ENCODE peak calls at places on chromosomes 6 and 20, in four cellular contexts. X is HCT116, V is ovary, Y is body of pancreas. O is an unnamed sample. For H3K27me3, the result is how much of the 10 kb centered on the place peaks cover.

GRCh38 chr6:136425793-136426192 is 124.4 kb downstream of the MAP7 start:
- DNase-seq in X (no peak), V (no peak), Y (no peak), O (no peak)

GRCh38 chr20:31523361-31524283 is 9.4 kb downstream of the HM13 start:
- DNase-seq in X (no peak), V (no peak), Y (peak), O (no peak)

GRCh38 chr6:141398954-141399353 is 733.8 kb upstream of the GJE1 start:
- DNase-seq in X (no peak), V (no peak), Y (no peak), O (no peak)

GRCh38 chr6:57257911-57258541 is 35.9 kb upstream of the RAB23 start:
- DNase-seq in X (no peak), V (no peak), Y (no peak), O (peak)

GRCh38 chr6:22001336-22002027 is 295.4 kb downstream of the PRL start:
- DNase-seq in X (no peak), V (no peak), Y (no peak), O (no peak)

GRCh38 chr6:116847234-116847633 is 18.4 kb upstream of the GPRC6A start:
- DNase-seq in X (peak), V (no peak), Y (no peak), O (no peak)

GRCh38 chr6:21151178-21151956 is 442.2 kb upstream of the SOX4 start:
- DNase-seq in X (no peak), V (no peak), Y (peak), O (no peak)

GRCh38 chr20:57807418-57808265 is 97.8 kb upstream of the PMEPA1 start:
- DNase-seq in X (no peak), V (no peak), Y (no peak), O (peak)

GRCh38 chr6:103750603-103751002 is 1109.1 kb downstream of the HACE1 start:
- DNase-seq in X (no peak), V (no peak), Y (no peak), O (no peak)

GRCh38 chr20:33373735-33374605 is 27.3 kb downstream of the CDK5RAP1 start:
- DNase-seq in X (no peak), V (no peak), Y (peak), O (no peak)

GRCh38 chr20:62887147-62887859 is 25.7 kb upstream of the TCFL5 start:
- DNase-seq in X (no peak), V (no peak), Y (peak), O (no peak)

GRCh38 chr6:81051952-81052351 is 700.5 kb downstream of the TENT5A start:
- DNase-seq in X (no peak), V (no peak), Y (no peak), O (no peak)

GRCh38 chr6:133265066-133265465 is 23.9 kb downstream of the EYA4 start:
- DNase-seq in X (no peak), V (no peak), Y (no peak), O (no peak)

GRCh38 chr20:57022306-57022705 is 244.1 kb downstream of the BMP7 start:
- DNase-seq in X (peak), V (no peak), Y (no peak), O (no peak)

GRCh38 chr6:119966484-119966883 is 616.9 kb upstream of the MAN1A1 start:
- DNase-seq in X (no peak), V (no peak), Y (no peak), O (no peak)

GRCh38 chr6:39688494-39688893 is 36.7 kb downstream of the KIF6 start:
- DNase-seq in X (no peak), V (no peak), Y (no peak), O (no peak)

GRCh38 chr6:71079707-71080106 is 122.8 kb upstream of the B3GAT2 start:
- DNase-seq in X (no peak), V (no peak), Y (no peak), O (no peak)

GRCh38 chr20:62899633-62900051 is 26.7 kb downstream of the DIDO1 start:
- DNase-seq in X (no peak), V (no peak), Y (no peak), O (no peak)

GRCh38 chr6:73129653-73130443 is 95.4 kb downstream of the KHDC1L start:
- DNase-seq in X (peak), V (peak), Y (peak), O (peak)

GRCh38 chr6:49939993-49940498 is 23.9 kb downstream of the DEFB114 start:
- DNase-seq in X (no peak), V (no peak), Y (peak), O (no peak)

GRCh38 chr20:25089662-25090061 is 7.7 kb upstream of the VSX1 start:
- DNase-seq in X (no peak), V (no peak), Y (no peak), O (no peak)

GRCh38 chr20:25089096-25089495 is 7.2 kb upstream of the VSX1 start:
- DNase-seq in X (no peak), V (no peak), Y (no peak), O (no peak)

GRCh38 chr20:25087186-25087929 is 5.4 kb upstream of the VSX1 start:
- DNase-seq in X (no peak), V (no peak), Y (no peak), O (no peak)

GRCh38 chr20:25085756-25086495 is 4.0 kb upstream of the VSX1 start:
- DNase-seq in X (no peak), V (no peak), Y (no peak), O (no peak)

DNA sequence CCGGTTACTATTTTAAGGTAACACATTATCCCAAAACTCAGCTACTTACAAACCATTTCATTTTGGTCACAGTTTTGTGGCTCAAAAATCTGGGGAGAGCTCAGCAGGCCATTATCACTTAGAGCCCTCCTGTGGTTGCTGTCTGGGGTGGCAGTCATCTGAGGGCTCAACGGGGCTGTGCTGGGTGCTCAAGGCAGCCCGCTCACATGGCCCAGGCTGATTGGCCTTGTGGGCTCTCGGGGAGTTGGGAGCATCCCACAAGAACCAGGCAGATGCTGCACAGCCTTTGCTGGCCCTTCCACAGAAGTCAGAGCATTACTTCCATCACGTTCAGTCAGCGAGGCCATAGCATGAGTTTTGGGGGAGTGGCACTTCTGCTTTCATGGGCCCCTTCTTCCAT is 6.3 kb upstream of the VSX1 start:
- DNase-seq in X (no peak), V (no peak), Y (no peak), O (no peak)
- H3K27me3 ChIP-seq in X (under half), V (under half), Y (under half), O (under half)

DNA sequence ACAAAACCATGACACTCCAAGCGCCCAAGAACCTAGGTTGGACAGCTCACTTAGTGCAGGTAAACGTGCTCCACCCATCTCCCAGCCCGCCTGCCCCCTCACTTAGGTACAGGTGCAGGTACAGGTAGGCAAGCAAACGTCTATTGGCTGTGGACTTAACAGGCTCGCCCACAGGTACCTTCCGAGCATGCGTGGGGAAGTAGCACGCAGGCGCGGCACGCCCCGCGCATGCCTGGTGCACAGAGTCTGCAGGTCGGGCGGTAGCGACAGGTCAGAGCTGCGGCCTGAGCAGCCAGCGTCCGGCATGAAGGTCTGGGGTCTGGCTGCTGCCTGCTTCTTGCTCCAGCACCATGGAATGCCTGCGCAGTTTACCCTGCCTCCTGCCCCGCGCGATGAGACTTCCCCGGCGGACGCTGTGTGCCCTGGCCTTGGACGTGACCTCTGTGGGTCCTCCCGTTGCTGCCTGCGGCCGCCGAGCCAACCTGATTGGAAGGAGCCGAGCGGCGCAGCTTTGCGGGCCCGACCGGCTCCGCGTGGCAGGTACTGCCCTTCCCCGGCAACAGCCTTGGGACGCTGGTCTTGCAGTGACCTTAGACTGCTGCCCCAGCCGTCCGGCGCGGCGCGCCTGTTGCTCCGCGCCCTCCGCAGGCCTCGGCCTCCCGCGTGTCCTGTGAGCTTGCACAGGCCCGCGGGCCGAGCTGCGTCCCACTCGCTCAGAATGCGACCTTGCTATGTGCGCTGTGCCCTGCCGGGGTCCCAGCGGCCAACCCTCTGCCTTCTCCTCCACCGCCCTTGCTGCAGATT is at the start of gene MRS2:
- DNase-seq in X (peak), V (peak), Y (peak), O (peak)
- TF ChIP-seq POLR2A in X (peak), V (no peak), Y (peak), O (no peak)

DNA sequence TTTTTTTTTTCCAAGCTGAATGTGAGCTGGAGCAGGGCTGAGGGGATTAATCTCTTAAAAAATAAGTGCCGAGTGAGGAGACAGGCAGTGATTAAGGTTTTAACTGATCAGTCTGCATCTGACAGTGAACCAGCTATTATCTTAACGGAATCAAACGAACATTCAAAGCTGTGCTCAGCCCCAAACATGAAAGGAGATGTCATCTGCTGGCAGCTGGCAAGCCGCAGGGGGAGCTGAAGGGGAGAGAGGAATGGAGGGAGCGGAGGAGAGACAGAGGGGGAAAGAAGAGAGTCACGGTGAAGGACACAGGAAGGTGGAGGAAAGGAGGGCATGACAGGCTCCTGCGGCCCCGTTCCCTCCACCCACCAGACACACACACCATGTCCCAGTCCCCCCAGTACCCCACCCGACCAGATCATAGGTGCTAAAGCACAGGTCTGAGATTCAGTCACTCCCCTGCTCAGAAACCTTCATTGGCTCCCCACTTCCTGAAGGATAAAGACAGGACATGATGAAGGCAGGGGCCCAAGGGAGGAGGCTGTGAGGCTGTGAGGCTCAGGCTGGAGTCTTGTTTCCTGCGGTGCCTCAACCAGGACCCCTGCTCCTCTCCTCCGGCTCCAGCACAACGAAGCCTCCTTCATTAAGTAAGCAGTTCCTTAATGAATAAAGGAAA is 80.9 kb downstream of the NCR2 start:
- DNase-seq in X (no peak), V (no peak), Y (no peak), O (no peak)
- H3K27me3 ChIP-seq in X (under half), V (under half), Y (under half), O (under half)

DNA sequence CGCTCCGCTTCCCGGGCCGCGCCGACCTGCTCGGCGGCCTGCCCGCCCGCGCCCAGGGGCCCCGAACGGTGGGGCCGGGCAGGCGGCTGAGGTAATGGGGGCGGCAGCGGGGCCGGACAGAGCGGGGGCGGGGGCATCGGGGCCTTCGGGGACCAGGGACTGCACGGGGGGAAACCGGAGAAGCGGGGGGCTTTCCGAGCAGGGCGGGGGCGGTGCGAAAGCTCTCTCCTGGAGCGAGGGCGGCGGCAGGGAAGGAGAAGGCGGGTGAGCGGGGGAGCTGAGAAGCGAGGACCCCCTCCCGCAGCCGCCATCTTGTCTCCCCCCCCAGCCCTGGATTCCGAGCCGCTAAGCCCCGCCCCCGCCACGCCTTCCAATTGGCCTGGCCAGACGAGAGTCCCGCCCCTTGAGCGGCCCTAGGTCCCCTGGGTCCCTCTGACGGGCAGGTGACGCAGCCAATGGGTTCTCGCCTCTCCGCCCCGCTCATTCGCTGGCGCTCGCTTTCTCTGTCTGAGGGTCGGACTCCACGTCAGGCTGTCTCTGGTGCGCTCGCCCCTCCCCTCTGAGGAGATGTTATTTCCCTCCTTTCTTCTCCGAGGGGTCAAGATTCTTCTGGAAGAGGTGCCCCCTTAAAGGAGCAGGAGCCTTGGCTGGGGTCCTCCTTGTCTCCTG is 470 bp downstream of the BRPF3 start:
- DNase-seq in X (peak), V (peak), Y (peak), O (peak)
- TF ChIP-seq POLR2A in X (no peak), V (peak), Y (peak), O (peak)

GRCh38 chr20:11429168-11429567 is 488.5 kb upstream of the BTBD3 start:
- DNase-seq in X (no peak), V (no peak), Y (no peak), O (no peak)
- H3K27me3 ChIP-seq in X (under half), V (under half), Y (under half), O (under half)

GRCh38 chr20:1894471-1894950 is 696 bp upstream of the SIRPA start:
- DNase-seq in X (no peak), V (peak), Y (peak), O (peak)
- TF ChIP-seq POLR2A in X (no peak), V (no peak), Y (no peak), O (no peak)

GRCh38 chr6:98821739-98822405 is 12.5 kb upstream of the POU3F2 start:
- DNase-seq in X (no peak), V (no peak), Y (no peak), O (no peak)
- H3K27me3 ChIP-seq in X (under half), V (under half), Y (under half), O (under half)

GRCh38 chr6:26197736-26198625 is 110.8 kb downstream of the HFE start:
- DNase-seq in X (peak), V (no peak), Y (no peak), O (peak)
- TF ChIP-seq POLR2A in X (peak), V (no peak), Y (peak), O (no peak)